ENCODE peak calls at places on chromosomes 7 and 10, in four cellular contexts. C is AG04450, N is sigmoid colon, H is SK-N-SH. U is an unnamed sample.

GRCh38 chr10:71829171-71829570 is 21.9 kb downstream of the PSAP start:
- DNase-seq in C (no peak), N (peak), H (no peak), U (peak)

GRCh38 chr7:65554-65953 is 126.8 kb upstream of the FAM20C start:
- DNase-seq in C (no peak), N (peak), H (no peak), U (peak)

GRCh38 chr7:45645141-45645969 is 71.2 kb downstream of the ADCY1 start:
- DNase-seq in C (no peak), N (no peak), H (no peak), U (no peak)

GRCh38 chr10:35503548-35503947 is 101.6 kb upstream of the GJD4 start:
- DNase-seq in C (no peak), N (no peak), H (peak), U (no peak)

GRCh38 chr7:151793531-151793935 is 83.4 kb downstream of the PRKAG2 start:
- DNase-seq in C (no peak), N (peak), H (no peak), U (no peak)

GRCh38 chr10:122362621-122363020 is 11.9 kb upstream of the PLEKHA1 start:
- DNase-seq in C (no peak), N (no peak), H (no peak), U (no peak)

GRCh38 chr7:106704000-106704840 is 43.3 kb upstream of the CCDC71L start:
- DNase-seq in C (no peak), N (no peak), H (no peak), U (no peak)

GRCh38 chr7:80218723-80219122 is 84.1 kb downstream of the GNAI1 start:
- DNase-seq in C (peak), N (no peak), H (no peak), U (peak)

GRCh38 chr10:97534746-97535367 is 36.1 kb downstream of the UBTD1 start:
- DNase-seq in C (no peak), N (no peak), H (peak), U (peak)

GRCh38 chr7:74449144-74449543 is 4.6 kb upstream of the GTF2IRD1 start:
- DNase-seq in C (no peak), N (no peak), H (no peak), U (no peak)

GRCh38 chr10:48735836-48736390 is 51.2 kb downstream of the WDFY4 start:
- DNase-seq in C (no peak), N (no peak), H (no peak), U (no peak)

GRCh38 chr10:51643734-51644133 is 55.7 kb downstream of the CSTF2T start:
- DNase-seq in C (no peak), N (no peak), H (no peak), U (no peak)

GRCh38 chr10:133335238-133336122 is 1.2 kb downstream of the CALY start:
- DNase-seq in C (no peak), N (no peak), H (peak), U (peak)

GRCh38 chr10:78247821-78248220 is 214.2 kb downstream of the RPS24 start:
- DNase-seq in C (no peak), N (no peak), H (no peak), U (no peak)

GRCh38 chr10:34585422-34586115 is 229.5 kb downstream of the PARD3 start:
- DNase-seq in C (no peak), N (no peak), H (no peak), U (no peak)

GRCh38 chr7:36448781-36449379 is 59.2 kb downstream of the ANLN start:
- DNase-seq in C (no peak), N (no peak), H (no peak), U (peak)

GRCh38 chr7:35555934-35556333 is 139.0 kb downstream of the HERPUD2 start:
- DNase-seq in C (no peak), N (no peak), H (no peak), U (no peak)

GRCh38 chr10:1089017-1089689 is 33.0 kb downstream of the WDR37 start:
- DNase-seq in C (no peak), N (no peak), H (no peak), U (no peak)

GRCh38 chr10:79435271-79436065 is 10.0 kb downstream of the ZCCHC24 start:
- DNase-seq in C (no peak), N (peak), H (no peak), U (no peak)

GRCh38 chr10:106938448-106939014 is 226.0 kb downstream of the SORCS1 start:
- DNase-seq in C (no peak), N (no peak), H (no peak), U (no peak)

GRCh38 chr10:96697438-96697837 is 22.9 kb downstream of the PIK3AP1 start:
- DNase-seq in C (no peak), N (no peak), H (no peak), U (no peak)

GRCh38 chr10:83835948-83836641 is 303.2 kb upstream of the GHITM start:
- DNase-seq in C (no peak), N (no peak), H (peak), U (no peak)

GRCh38 chr7:101094791-101095375 is 9.6 kb downstream of the TRIM56 start:
- DNase-seq in C (peak), N (peak), H (peak), U (peak)

GRCh38 chr7:151446412-151446811 is 6.5 kb upstream of the CRYGN start:
- DNase-seq in C (no peak), N (peak), H (no peak), U (no peak)

GRCh38 chr7:99551329-99551728 is 585 bp downstream of the FAM200A start:
- DNase-seq in C (no peak), N (no peak), H (peak), U (peak)

GRCh38 chr7:144399946-144400345 is 3.5 kb downstream of the NOBOX start:
- DNase-seq in C (no peak), N (no peak), H (no peak), U (no peak)

GRCh38 chr10:73970845-73971244 is 27.1 kb upstream of the VCL start:
- DNase-seq in C (no peak), N (no peak), H (no peak), U (no peak)

GRCh38 chr7:73342645-73343044 is 14.7 kb downstream of the FKBP6 start:
- DNase-seq in C (peak), N (no peak), H (peak), U (peak)

GRCh38 chr10:91909178-91909677 is at the start of gene FGFBP3:
- DNase-seq in C (no peak), N (no peak), H (peak), U (peak)

GRCh38 chr7:91557789-91558396 is 293.7 kb downstream of the FZD1 start:
- DNase-seq in C (no peak), N (no peak), H (no peak), U (no peak)

GRCh38 chr7:25262586-25262985 is 34.3 kb upstream of the NPVF start:
- DNase-seq in C (no peak), N (no peak), H (no peak), U (no peak)

GRCh38 chr10:73788864-73789658 is 3.7 kb downstream of the ZSWIM8 start:
- DNase-seq in C (no peak), N (no peak), H (no peak), U (no peak)

GRCh38 chr10:14431868-14432267 is 101.1 kb upstream of the FRMD4A start:
- DNase-seq in C (no peak), N (no peak), H (no peak), U (no peak)

GRCh38 chr7:66920256-66920655 is 769 bp upstream of the TMEM248 start:
- DNase-seq in C (no peak), N (no peak), H (no peak), U (peak)
- H3K4me3 ChIP-seq in C (peak), N (no peak), H (peak), U (peak)

GRCh38 chr10:23359692-23360380 is 15.2 kb upstream of the C10orf67 start:
- DNase-seq in C (no peak), N (no peak), H (no peak), U (no peak)

GRCh38 chr10:23362069-23362830 is 17.7 kb upstream of the C10orf67 start:
- DNase-seq in C (no peak), N (no peak), H (no peak), U (no peak)

GRCh38 chr10:23354630-23355343 is 10.2 kb upstream of the C10orf67 start:
- DNase-seq in C (no peak), N (no peak), H (no peak), U (no peak)

GRCh38 chr10:23361665-23362064 is 17.1 kb upstream of the C10orf67 start:
- DNase-seq in C (no peak), N (no peak), H (no peak), U (no peak)

GRCh38 chr10:23358357-23358756 is 13.8 kb upstream of the C10orf67 start:
- DNase-seq in C (no peak), N (no peak), H (no peak), U (no peak)
- TF ChIP-seq CTCF in C (peak), N (no peak), H (peak), U (peak)

GRCh38 chr7:140476698-140477261 is 2.5 kb downstream of the MKRN1 start:
- DNase-seq in C (no peak), N (no peak), H (no peak), U (no peak)
- H3K4me3 ChIP-seq in C (no peak), N (no peak), H (peak), U (no peak)

GRCh38 chr7:109868215-109868614 is 1222.7 kb upstream of the LRRN3 start:
- DNase-seq in C (no peak), N (no peak), H (no peak), U (no peak)
- TF ChIP-seq CTCF in C (no peak), N (no peak), H (no peak), U (no peak)

GRCh38 chr7:104231054-104232046 is 23.5 kb upstream of the ORC5 start:
- DNase-seq in C (peak), N (peak), H (peak), U (peak)
- H3K4me3 ChIP-seq in C (peak), N (no peak), H (no peak), U (no peak)

GRCh38 chr10:128268015-128268722 is 141.9 kb upstream of the MKI67 start:
- DNase-seq in C (no peak), N (no peak), H (peak), U (no peak)
- TF ChIP-seq CTCF in C (no peak), N (no peak), H (peak), U (no peak)

GRCh38 chr10:12200850-12201249 is 4.9 kb downstream of the CDC123 start:
- DNase-seq in C (no peak), N (no peak), H (no peak), U (no peak)

GRCh38 chr10:12195281-12195602 is 449 bp downstream of the NUDT5 start:
- DNase-seq in C (no peak), N (no peak), H (no peak), U (peak)

GRCh38 chr10:12195603-12196506 is at the start of the genes CDC123 and NUDT5:
- DNase-seq in C (peak), N (peak), H (peak), U (peak)

GRCh38 chr10:12196531-12197211 is 683 bp downstream of the CDC123 start:
- DNase-seq in C (no peak), N (no peak), H (no peak), U (no peak)

DNA sequence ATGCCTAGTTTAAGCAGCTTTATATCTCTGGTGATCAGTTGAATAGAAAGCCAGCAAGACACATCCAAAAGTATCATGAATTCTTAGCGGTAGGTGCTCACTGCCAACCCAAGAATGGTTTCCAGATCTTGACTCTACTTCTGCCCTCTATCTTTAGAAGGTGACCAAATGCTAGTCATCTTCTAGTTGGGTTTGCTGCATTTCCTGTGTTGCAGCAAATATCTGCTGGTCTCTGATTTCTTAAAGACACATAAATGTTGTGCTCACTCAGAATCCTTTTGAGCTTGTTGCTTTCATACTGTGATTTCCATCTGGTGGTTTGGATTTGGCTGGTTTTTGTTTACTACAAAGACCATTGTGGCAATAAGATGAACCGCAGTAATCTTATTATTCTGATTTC is 2.2 kb downstream of the CDC123 start:
- DNase-seq in C (no peak), N (no peak), H (no peak), U (no peak)
- H3K4me3 ChIP-seq in C (no peak), N (no peak), H (peak), U (no peak)

GRCh38 chr10:63054889-63055606 is 78.1 kb upstream of the NRBF2 start:
- DNase-seq in C (no peak), N (no peak), H (no peak), U (no peak)

GRCh38 chr10:63055705-63056104 is 77.4 kb upstream of the NRBF2 start:
- DNase-seq in C (no peak), N (no peak), H (no peak), U (no peak)

GRCh38 chr10:63052083-63052482 is 81.0 kb upstream of the NRBF2 start:
- DNase-seq in C (no peak), N (no peak), H (no peak), U (no peak)

GRCh38 chr10:63058236-63058635 is 74.9 kb upstream of the NRBF2 start:
- DNase-seq in C (no peak), N (no peak), H (no peak), U (no peak)

DNA sequence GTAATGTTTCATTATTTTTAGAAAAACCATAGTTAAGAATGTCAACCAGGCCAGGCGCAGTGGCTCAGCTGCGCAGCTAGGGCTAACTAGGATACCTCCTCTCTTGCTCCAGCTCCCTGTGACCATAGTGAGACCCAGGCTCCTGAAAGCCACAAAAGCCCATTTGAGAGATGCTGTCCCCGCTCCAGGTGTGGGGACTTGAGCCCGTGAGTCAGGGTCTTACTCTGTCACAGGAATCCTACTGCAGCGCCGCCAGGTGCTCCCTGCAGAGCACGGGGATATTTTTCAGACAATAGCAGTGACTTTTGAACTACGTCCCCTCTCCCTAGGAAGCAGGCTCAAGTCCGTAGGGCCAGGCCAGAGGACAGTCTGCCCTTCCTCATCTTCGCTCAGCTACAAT is 75.6 kb upstream of the NRBF2 start:
- DNase-seq in C (no peak), N (no peak), H (no peak), U (no peak)
- TF ChIP-seq CTCF in C (no peak), N (no peak), H (no peak), U (no peak)

GRCh38 chr7:32070051-32070405 is 179 bp downstream of the PDE1C start:
- DNase-seq in C (no peak), N (no peak), H (no peak), U (no peak)
- H3K4me3 ChIP-seq in C (peak), N (peak), H (peak), U (peak)

U was measured in foreskin fibroblast.